ENCODE peak calls at places on chromosome 11, in ten cellular contexts. C is ascending aorta, W is gastrocnemius medialis, U is lung, G is psoas muscle, Z is thoracic aorta, P is Karpas-422, V is tibial artery, F is left lung, Y is fibroblast of lung. N is an unnamed sample.

GRCh38 chr11:12066799-12067508 is 43.4 kb upstream of the MICAL2 start:
- DNase-seq in C (peak; percentile 67), W (peak; percentile 90), U (peak; percentile 66), G (peak; percentile 58), Z (no peak), P (no peak), V (peak; percentile 71), F (peak; percentile 83), Y (no peak), N (no peak)

GRCh38 chr11:108662700-108663099 is 2.2 kb upstream of the DDX10 start:
- DNase-seq in C (no peak), W (no peak), U (no peak), G (no peak), Z (no peak), P (peak; percentile 67), V (no peak), F (no peak), Y (no peak), N (no peak)

GRCh38 chr11:36195496-36196346 is 93.5 kb downstream of the COMMD9 start:
- DNase-seq in C (no peak), W (no peak), U (peak; percentile 2), G (no peak), Z (no peak), P (peak; percentile 75), V (no peak), F (no peak), Y (peak; percentile 5), N (no peak)

GRCh38 chr11:116352881-116353280 is 419.9 kb downstream of the BUD13 start:
- DNase-seq in C (no peak), W (no peak), U (no peak), G (no peak), Z (no peak), P (no peak), V (no peak), F (no peak), Y (no peak), N (no peak)

GRCh38 chr11:109371444-109372176 is 50.4 kb upstream of the C11orf87 start:
- DNase-seq in C (no peak), W (no peak), U (no peak), G (no peak), Z (no peak), P (no peak), V (no peak), F (no peak), Y (no peak), N (no peak)

GRCh38 chr11:64238999-64239398 is 1.9 kb upstream of the FKBP2 start:
- DNase-seq in C (no peak), W (no peak), U (no peak), G (no peak), Z (no peak), P (no peak), V (no peak), F (no peak), Y (no peak), N (no peak)

GRCh38 chr11:58830693-58831301 is 13.7 kb downstream of the GLYATL2 start:
- DNase-seq in C (no peak), W (no peak), U (no peak), G (no peak), Z (no peak), P (no peak), V (no peak), F (peak; percentile 52), Y (no peak), N (no peak)

GRCh38 chr11:69529001-69529400 is 47.5 kb downstream of the LINC01488 start:
- DNase-seq in C (peak; percentile 52), W (no peak), U (no peak), G (no peak), Z (no peak), P (no peak), V (peak; percentile 40), F (no peak), Y (no peak), N (no peak)

GRCh38 chr11:78622666-78623065 is 48.0 kb upstream of the NARS2 start:
- DNase-seq in C (no peak), W (no peak), U (no peak), G (no peak), Z (no peak), P (no peak), V (no peak), F (no peak), Y (no peak), N (no peak)

GRCh38 chr11:6654281-6655019 is 1.2 kb downstream of the DCHS1 start:
- DNase-seq in C (no peak), W (no peak), U (no peak), G (no peak), Z (no peak), P (no peak), V (no peak), F (no peak), Y (no peak), N (no peak)

GRCh38 chr11:130213143-130213978 is 53.8 kb downstream of the ST14 start:
- DNase-seq in C (peak; percentile 67), W (no peak), U (peak; percentile 61), G (peak; percentile 63), Z (no peak), P (peak; percentile 78), V (peak; percentile 64), F (peak; percentile 95), Y (peak; percentile 8), N (no peak)

GRCh38 chr11:70456921-70457532 is 58.7 kb downstream of the CTTN start:
- DNase-seq in C (no peak), W (no peak), U (no peak), G (no peak), Z (no peak), P (no peak), V (no peak), F (no peak), Y (peak; percentile 58), N (peak; percentile 43)

GRCh38 chr11:93710239-93710638 is 31.1 kb downstream of the TAF1D start:
- DNase-seq in C (no peak), W (no peak), U (no peak), G (no peak), Z (no peak), P (no peak), V (no peak), F (no peak), Y (no peak), N (no peak)
- H3K36me3 ChIP-seq in C (peaks cover 72% of the 10 kb centered on the region), W (peaks cover 49% of the 10 kb centered on the region), U (peaks cover 14% of the 10 kb centered on the region), G (peaks cover 50% of the 10 kb centered on the region), Z (peaks cover 29% of the 10 kb centered on the region), P (peaks cover 83% of the 10 kb centered on the region), V (peaks cover 54% of the 10 kb centered on the region), F (peaks cover 77% of the 10 kb centered on the region), Y (peaks cover 3% of the 10 kb centered on the region), N (peaks cover 10% of the 10 kb centered on the region)

DNA sequence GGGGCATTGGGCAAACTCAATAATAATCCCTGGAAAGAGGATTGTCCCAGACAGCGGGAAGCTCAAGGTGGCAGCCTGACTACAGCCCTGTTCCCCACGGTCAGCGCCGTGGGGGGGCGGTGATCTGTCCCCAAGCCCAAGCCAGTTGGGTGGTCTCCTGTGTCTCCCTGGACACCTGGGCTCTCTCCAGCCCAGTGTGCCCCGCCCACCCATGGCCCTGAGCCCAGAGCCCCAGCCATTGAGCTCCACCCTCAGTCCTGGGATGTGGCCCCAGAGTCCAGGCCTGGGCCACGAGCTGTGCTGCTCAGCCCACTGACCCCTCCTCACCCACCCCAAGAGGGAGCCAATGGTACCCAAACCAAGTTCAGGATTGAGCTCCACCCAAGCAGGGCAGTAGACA is 27.9 kb upstream of the PDE2A start:
- DNase-seq in C (no peak), W (no peak), U (no peak), G (no peak), Z (no peak), P (no peak), V (no peak), F (no peak), Y (no peak), N (no peak)
- H3K4me3 ChIP-seq in C (no peak overlapping the region), W (no peak overlapping the region), U (no peak overlapping the region), G (peak overlapping the region; percentile 34), Z (no peak overlapping the region), P (no peak overlapping the region), V (no peak overlapping the region), F (peak overlapping the region; percentile 3), Y (no peak overlapping the region), N (no peak overlapping the region)

GRCh38 chr11:9789919-9790318 is 126.0 kb downstream of the SWAP70 start:
- DNase-seq in C (no peak), W (no peak), U (no peak), G (no peak), Z (no peak), P (no peak), V (no peak), F (no peak), Y (no peak), N (no peak)
- H3K27ac ChIP-seq in C (no peak overlapping the region), W (no peak overlapping the region), U (no peak overlapping the region), G (no peak overlapping the region), Z (no peak overlapping the region), P (no peak overlapping the region), V (no peak overlapping the region), F (no peak overlapping the region), Y (no peak overlapping the region), N (no peak overlapping the region)

GRCh38 chr11:66636411-66636810 is 2.1 kb upstream of the RBM4 start:
- DNase-seq in C (no peak), W (no peak), U (no peak), G (no peak), Z (no peak), P (no peak), V (no peak), F (no peak), Y (no peak), N (no peak)

GRCh38 chr11:66641834-66642233 is 3.3 kb downstream of the RBM4 start:
- DNase-seq in C (no peak), W (no peak), U (peak; percentile 39), G (no peak), Z (no peak), P (no peak), V (no peak), F (no peak), Y (peak; percentile 63), N (no peak)

GRCh38 chr11:66638177-66639065 is at the start of gene RBM4:
- DNase-seq in C (peak; percentile 99), W (peak; percentile 100), U (peak; percentile 99), G (peak; percentile 96), Z (peak; percentile 92), P (peak; percentile 100), V (peak; percentile 99), F (peak; percentile 94), Y (peak; percentile 100), N (peak; percentile 100)

GRCh38 chr11:66637557-66638176 is 836 bp upstream of the RBM4 start:
- DNase-seq in C (no peak), W (no peak), U (no peak), G (no peak), Z (no peak), P (no peak), V (no peak), F (no peak), Y (no peak), N (no peak)

DNA sequence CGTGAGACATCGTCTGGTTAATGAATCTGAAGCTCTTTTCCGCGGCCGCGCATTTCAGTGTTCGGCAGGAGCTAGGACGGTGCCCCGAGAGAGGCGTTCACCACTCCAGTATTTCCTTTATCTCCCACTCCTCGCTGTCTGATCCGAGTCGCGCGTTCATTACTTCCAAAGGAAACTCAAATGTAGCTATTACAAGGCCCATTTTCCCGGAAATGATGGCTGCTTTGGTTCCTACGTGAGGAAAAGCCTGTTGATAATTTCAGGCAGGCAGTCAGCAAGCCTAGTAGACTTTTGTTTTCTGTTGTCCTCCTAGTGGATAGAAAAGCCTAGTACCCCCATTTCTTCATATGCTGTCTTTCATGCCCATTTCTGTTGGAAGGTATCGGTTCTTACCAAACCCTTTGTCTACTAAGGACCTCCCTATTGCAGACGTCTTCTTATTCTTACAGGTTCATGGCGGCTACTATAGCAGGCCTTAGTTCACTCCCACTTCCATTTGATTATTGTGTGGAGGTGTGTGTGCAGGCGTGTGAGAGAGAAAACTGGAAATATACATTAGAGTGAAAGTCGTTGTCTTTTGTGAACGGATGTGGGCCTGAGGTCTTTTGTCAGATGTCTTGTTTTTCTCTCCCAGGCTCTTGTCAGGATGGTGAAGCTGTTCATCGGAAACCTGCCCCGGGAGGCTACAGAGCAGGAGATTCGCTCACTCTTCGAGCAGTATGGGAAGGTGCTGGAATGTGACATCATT is 737 bp downstream of the RBM4 start:
- DNase-seq in C (no peak), W (no peak), U (no peak), G (no peak), Z (no peak), P (peak; percentile 56), V (no peak), F (no peak), Y (peak; percentile 39), N (peak; percentile 22)
- H3K36me3 ChIP-seq in C (peaks cover 40% of the 10 kb centered on the region), W (peaks cover 18% of the 10 kb centered on the region), U (peaks cover 12% of the 10 kb centered on the region), G (peaks cover 51% of the 10 kb centered on the region), Z (peaks cover 14% of the 10 kb centered on the region), P (peaks cover 61% of the 10 kb centered on the region), V (peaks cover 13% of the 10 kb centered on the region), F (peaks cover 56% of the 10 kb centered on the region), Y (peaks cover 14% of the 10 kb centered on the region), N (peaks cover 37% of the 10 kb centered on the region)